ENCODE peak calls at places on chromosomes 11 and 22, in seven cellular contexts. One of them, this sample, is unnamed.

GRCh38 chr11:2791521-2792375 is 92.0 kb upstream of the KCNQ1OT1 start:
- DNase-seq in sciatic nerve: peak
- DNase-seq in transverse colon: peak
- DNase-seq in HS-5: no peak
- DNase-seq in T-cell: peak
- DNase-seq in foreskin fibroblast: no peak
- DNase-seq in amygdala: no peak
- DNase-seq in this sample: no peak

GRCh38 chr11:31757245-31757835 is 53.8 kb downstream of the PAX6 start:
- DNase-seq in HS-5: no peak
- DNase-seq in amygdala: no peak
- DNase-seq in foreskin fibroblast: peak
- DNase-seq in T-cell: no peak
- DNase-seq in transverse colon: no peak
- DNase-seq in sciatic nerve: no peak
- DNase-seq in this sample: no peak

GRCh38 chr11:125300791-125301218 is 136.3 kb downstream of the PKNOX2 start:
- DNase-seq in T-cell: no peak
- DNase-seq in HS-5: peak
- DNase-seq in amygdala: no peak
- DNase-seq in transverse colon: no peak
- DNase-seq in foreskin fibroblast: peak
- DNase-seq in sciatic nerve: no peak
- DNase-seq in this sample: no peak

GRCh38 chr11:23226331-23226909 is 366.1 kb upstream of the CCDC179 start:
- DNase-seq in sciatic nerve: no peak
- DNase-seq in HS-5: no peak
- DNase-seq in amygdala: no peak
- DNase-seq in transverse colon: no peak
- DNase-seq in T-cell: no peak
- DNase-seq in foreskin fibroblast: peak
- DNase-seq in this sample: no peak

GRCh38 chr22:44325718-44326548 is 13.2 kb upstream of the SHISAL1 start:
- DNase-seq in amygdala: no peak
- DNase-seq in sciatic nerve: no peak
- DNase-seq in foreskin fibroblast: peak
- DNase-seq in HS-5: no peak
- DNase-seq in T-cell: no peak
- DNase-seq in transverse colon: no peak
- DNase-seq in this sample: no peak

GRCh38 chr11:29293825-29294224 is 723.0 kb downstream of the KCNA4 start:
- DNase-seq in transverse colon: no peak
- DNase-seq in amygdala: no peak
- DNase-seq in sciatic nerve: no peak
- DNase-seq in foreskin fibroblast: peak
- DNase-seq in HS-5: no peak
- DNase-seq in T-cell: no peak
- DNase-seq in this sample: no peak

GRCh38 chr11:120817131-120817530 is 206.8 kb upstream of the TBCEL start:
- DNase-seq in foreskin fibroblast: no peak
- DNase-seq in transverse colon: peak
- DNase-seq in T-cell: no peak
- DNase-seq in sciatic nerve: no peak
- DNase-seq in HS-5: no peak
- DNase-seq in amygdala: no peak
- DNase-seq in this sample: no peak

GRCh38 chr11:61392991-61393595 is 706 bp downstream of the TMEM216 start:
- DNase-seq in transverse colon: no peak
- DNase-seq in foreskin fibroblast: peak
- DNase-seq in amygdala: no peak
- DNase-seq in sciatic nerve: no peak
- DNase-seq in HS-5: no peak
- DNase-seq in T-cell: peak
- DNase-seq in this sample: no peak

GRCh38 chr22:49371325-49372110 is 456.2 kb downstream of the BRD1 start:
- DNase-seq in amygdala: no peak
- DNase-seq in T-cell: no peak
- DNase-seq in transverse colon: no peak
- DNase-seq in sciatic nerve: peak
- DNase-seq in foreskin fibroblast: no peak
- DNase-seq in HS-5: no peak
- DNase-seq in this sample: no peak

GRCh38 chr22:46681010-46681409 is 57.0 kb downstream of the CERK start:
- DNase-seq in transverse colon: no peak
- DNase-seq in HS-5: no peak
- DNase-seq in amygdala: no peak
- DNase-seq in T-cell: no peak
- DNase-seq in foreskin fibroblast: no peak
- DNase-seq in sciatic nerve: no peak
- DNase-seq in this sample: no peak

GRCh38 chr11:134660416-134660815 is 248.4 kb upstream of the B3GAT1 start:
- DNase-seq in T-cell: no peak
- DNase-seq in foreskin fibroblast: no peak
- DNase-seq in amygdala: no peak
- DNase-seq in transverse colon: no peak
- DNase-seq in sciatic nerve: no peak
- DNase-seq in HS-5: no peak
- DNase-seq in this sample: no peak

GRCh38 chr11:130816516-130816915 is 99.8 kb downstream of the SNX19 start:
- DNase-seq in foreskin fibroblast: peak
- DNase-seq in amygdala: no peak
- DNase-seq in T-cell: no peak
- DNase-seq in sciatic nerve: no peak
- DNase-seq in HS-5: no peak
- DNase-seq in transverse colon: no peak
- DNase-seq in this sample: no peak

GRCh38 chr11:9861860-9862725 is 198.2 kb downstream of the SWAP70 start:
- DNase-seq in T-cell: peak
- DNase-seq in sciatic nerve: peak
- DNase-seq in transverse colon: peak
- DNase-seq in HS-5: no peak
- DNase-seq in amygdala: no peak
- DNase-seq in foreskin fibroblast: peak
- DNase-seq in this sample: peak

GRCh38 chr11:118657238-118657637 is 22.2 kb downstream of the TREH start:
- DNase-seq in transverse colon: no peak
- DNase-seq in amygdala: no peak
- DNase-seq in sciatic nerve: no peak
- DNase-seq in T-cell: no peak
- DNase-seq in foreskin fibroblast: peak
- DNase-seq in HS-5: no peak
- DNase-seq in this sample: no peak

GRCh38 chr11:34358258-34358665 is 452 bp upstream of the ABTB2 start:
- DNase-seq in transverse colon: peak
- DNase-seq in foreskin fibroblast: peak
- DNase-seq in HS-5: no peak
- DNase-seq in amygdala: no peak
- DNase-seq in sciatic nerve: peak
- DNase-seq in T-cell: no peak
- DNase-seq in this sample: peak

GRCh38 chr11:12009617-12010321 is 1.3 kb upstream of the DKK3 start:
- DNase-seq in HS-5: no peak
- DNase-seq in foreskin fibroblast: no peak
- DNase-seq in sciatic nerve: no peak
- DNase-seq in amygdala: no peak
- DNase-seq in T-cell: no peak
- DNase-seq in transverse colon: no peak
- DNase-seq in this sample: no peak

GRCh38 chr11:27215471-27216267 is 147.3 kb downstream of the CCDC34 start:
- DNase-seq in amygdala: no peak
- DNase-seq in sciatic nerve: no peak
- DNase-seq in transverse colon: no peak
- DNase-seq in T-cell: no peak
- DNase-seq in HS-5: no peak
- DNase-seq in foreskin fibroblast: no peak
- DNase-seq in this sample: no peak

GRCh38 chr22:49547751-49548239 is 279.9 kb downstream of the BRD1 start:
- DNase-seq in foreskin fibroblast: no peak
- DNase-seq in sciatic nerve: no peak
- DNase-seq in HS-5: no peak
- DNase-seq in amygdala: no peak
- DNase-seq in transverse colon: no peak
- DNase-seq in T-cell: no peak
- DNase-seq in this sample: peak

GRCh38 chr11:111429066-111429506 is 50.0 kb upstream of the POU2AF1 start:
- DNase-seq in transverse colon: peak
- DNase-seq in HS-5: no peak
- DNase-seq in foreskin fibroblast: peak
- DNase-seq in T-cell: peak
- DNase-seq in amygdala: no peak
- DNase-seq in sciatic nerve: peak
- DNase-seq in this sample: no peak

GRCh38 chr11:76380161-76380976 is 563 bp downstream of the THAP12 start:
- DNase-seq in T-cell: peak
- DNase-seq in amygdala: no peak
- DNase-seq in sciatic nerve: peak
- DNase-seq in HS-5: no peak
- DNase-seq in transverse colon: peak
- DNase-seq in foreskin fibroblast: peak
- DNase-seq in this sample: peak

GRCh38 chr11:93986716-93987115 is 34.4 kb upstream of the HEPHL1 start:
- DNase-seq in foreskin fibroblast: peak
- DNase-seq in sciatic nerve: no peak
- DNase-seq in amygdala: no peak
- DNase-seq in T-cell: no peak
- DNase-seq in transverse colon: no peak
- DNase-seq in HS-5: no peak
- DNase-seq in this sample: no peak

GRCh38 chr11:118437736-118438125 is 1.4 kb downstream of the KMT2A start:
- DNase-seq in amygdala: no peak
- DNase-seq in transverse colon: peak
- DNase-seq in sciatic nerve: peak
- DNase-seq in T-cell: peak
- DNase-seq in foreskin fibroblast: peak
- DNase-seq in HS-5: no peak
- DNase-seq in this sample: no peak

GRCh38 chr22:47030881-47031627 is 268.6 kb downstream of the TBC1D22A start:
- DNase-seq in foreskin fibroblast: peak
- DNase-seq in HS-5: no peak
- DNase-seq in sciatic nerve: no peak
- DNase-seq in transverse colon: peak
- DNase-seq in amygdala: no peak
- DNase-seq in T-cell: no peak
- DNase-seq in this sample: no peak

GRCh38 chr11:64642876-64643257 is 51.8 kb downstream of the SLC22A12 start:
- DNase-seq in transverse colon: no peak
- DNase-seq in sciatic nerve: peak
- DNase-seq in amygdala: no peak
- DNase-seq in T-cell: no peak
- DNase-seq in HS-5: no peak
- DNase-seq in foreskin fibroblast: no peak
- DNase-seq in this sample: no peak

GRCh38 chr11:59544869-59545178 is 33.5 kb downstream of the OR4D9 start:
- DNase-seq in foreskin fibroblast: no peak
- DNase-seq in HS-5: no peak
- DNase-seq in transverse colon: no peak
- DNase-seq in amygdala: no peak
- DNase-seq in sciatic nerve: no peak
- DNase-seq in T-cell: no peak
- DNase-seq in this sample: no peak

GRCh38 chr11:79406376-79406775 is 34.5 kb downstream of the TENM4 start:
- DNase-seq in HS-5: no peak
- DNase-seq in foreskin fibroblast: no peak
- DNase-seq in transverse colon: no peak
- DNase-seq in T-cell: no peak
- DNase-seq in sciatic nerve: no peak
- DNase-seq in amygdala: no peak
- DNase-seq in this sample: no peak

GRCh38 chr22:40216041-40216756 is 38.5 kb downstream of the TNRC6B start:
- DNase-seq in HS-5: no peak
- DNase-seq in transverse colon: peak
- DNase-seq in sciatic nerve: no peak
- DNase-seq in amygdala: no peak
- DNase-seq in T-cell: peak
- DNase-seq in foreskin fibroblast: no peak
- DNase-seq in this sample: no peak

GRCh38 chr11:70032943-70033710 is 45.0 kb upstream of the ANO1 start:
- DNase-seq in amygdala: no peak
- DNase-seq in foreskin fibroblast: no peak
- DNase-seq in sciatic nerve: no peak
- DNase-seq in transverse colon: no peak
- DNase-seq in HS-5: no peak
- DNase-seq in T-cell: no peak
- DNase-seq in this sample: no peak

GRCh38 chr11:44988981-44989635 is 38.4 kb upstream of the TP53I11 start:
- DNase-seq in sciatic nerve: peak
- DNase-seq in HS-5: no peak
- DNase-seq in T-cell: no peak
- DNase-seq in transverse colon: no peak
- DNase-seq in foreskin fibroblast: no peak
- DNase-seq in amygdala: no peak
- DNase-seq in this sample: no peak

GRCh38 chr11:95035316-95035715 is 10.3 kb downstream of the KDM4E start:
- DNase-seq in sciatic nerve: no peak
- DNase-seq in HS-5: no peak
- DNase-seq in T-cell: no peak
- DNase-seq in transverse colon: no peak
- DNase-seq in foreskin fibroblast: no peak
- DNase-seq in amygdala: no peak
- DNase-seq in this sample: no peak

GRCh38 chr11:96061094-96061493 is 137.2 kb upstream of the MTMR2 start:
- DNase-seq in HS-5: no peak
- DNase-seq in amygdala: no peak
- DNase-seq in T-cell: no peak
- DNase-seq in sciatic nerve: no peak
- DNase-seq in transverse colon: no peak
- DNase-seq in foreskin fibroblast: peak
- DNase-seq in this sample: no peak

GRCh38 chr11:46003647-46004046 is 81.2 kb downstream of the LARGE2 start:
- DNase-seq in amygdala: no peak
- DNase-seq in HS-5: no peak
- DNase-seq in foreskin fibroblast: no peak
- DNase-seq in T-cell: no peak
- DNase-seq in sciatic nerve: no peak
- DNase-seq in transverse colon: no peak
- DNase-seq in this sample: no peak

GRCh38 chr11:17531818-17532131 is 12.4 kb downstream of the USH1C start:
- DNase-seq in foreskin fibroblast: peak
- DNase-seq in T-cell: no peak
- DNase-seq in sciatic nerve: no peak
- DNase-seq in HS-5: no peak
- DNase-seq in amygdala: no peak
- DNase-seq in transverse colon: peak
- DNase-seq in this sample: no peak

GRCh38 chr11:17516551-17517150 is 27.6 kb downstream of the USH1C start:
- DNase-seq in amygdala: peak
- DNase-seq in T-cell: no peak
- DNase-seq in foreskin fibroblast: no peak
- DNase-seq in sciatic nerve: no peak
- DNase-seq in HS-5: no peak
- DNase-seq in transverse colon: no peak
- DNase-seq in this sample: no peak

GRCh38 chr11:14803846-14804245 is 88.2 kb downstream of the CYP2R1 start:
- DNase-seq in HS-5: no peak
- DNase-seq in amygdala: no peak
- DNase-seq in foreskin fibroblast: peak
- DNase-seq in T-cell: no peak
- DNase-seq in transverse colon: no peak
- DNase-seq in sciatic nerve: no peak
- DNase-seq in this sample: no peak